ENCODE peak calls at places on chromosomes 11 and 22, in ten cellular contexts. P, N, S, T, D, Z, W, F, O and R are unnamed samples.

GRCh38 chr11:3109921-3110706 is 52.9 kb upstream of the CARS1 start:
- DNase-seq in O (peak; percentile 55), Z (no peak), T (peak; percentile 78), F (no peak), S (peak; percentile 33), D (peak; percentile 48), P (peak; percentile 33), W (no peak), N (no peak), R (no peak)

GRCh38 chr22:20009018-20009482 is 7.6 kb downstream of the ARVCF start:
- DNase-seq in D (no peak), N (no peak), Z (no peak), F (no peak), T (peak; percentile 57), O (peak; percentile 73), S (no peak), W (no peak), P (no peak), R (no peak)

GRCh38 chr22:20979940-20980453 is 2.1 kb upstream of the LZTR1 start:
- DNase-seq in F (no peak), W (no peak), Z (no peak), N (no peak), P (no peak), D (no peak), O (peak; percentile 75), T (peak; percentile 80), S (no peak), R (no peak)

GRCh38 chr11:10680956-10681487 is 12.5 kb downstream of the IRAG1 start:
- DNase-seq in T (no peak), Z (no peak), W (no peak), S (peak; percentile 62), D (no peak), N (no peak), O (no peak), P (no peak), F (no peak), R (no peak)

GRCh38 chr22:49370841-49371301 is 456.8 kb downstream of the BRD1 start:
- DNase-seq in O (peak; percentile 37), P (no peak), F (no peak), W (no peak), D (no peak), Z (no peak), T (peak; percentile 56), N (no peak), S (no peak), R (no peak)

GRCh38 chr11:111417011-111417765 is 38.1 kb upstream of the POU2AF1 start:
- DNase-seq in Z (no peak), S (no peak), F (no peak), D (no peak), N (no peak), T (no peak), P (no peak), W (no peak), O (no peak), R (peak; percentile 91)

GRCh38 chr22:17199131-17199731 is 20.0 kb downstream of the ADA2 start:
- DNase-seq in O (peak; percentile 38), S (no peak), Z (no peak), P (no peak), W (no peak), F (no peak), T (peak; percentile 42), D (no peak), N (no peak), R (no peak)

GRCh38 chr11:6925636-6926207 is 504 bp upstream of the ZNF215 start:
- DNase-seq in O (no peak), P (peak; percentile 2), N (no peak), W (no peak), F (no peak), D (no peak), Z (no peak), S (no peak), T (no peak), R (no peak)

GRCh38 chr11:13962562-13963168 is at the start of gene SPON1:
- DNase-seq in N (peak; percentile 14), O (peak; percentile 89), S (peak; percentile 35), W (peak; percentile 39), P (no peak), D (no peak), Z (peak; percentile 17), T (peak; percentile 93), F (no peak), R (no peak)

GRCh38 chr22:19615001-19615461 is 90.8 kb upstream of the CLDN5 start:
- DNase-seq in F (no peak), S (peak; percentile 27), Z (no peak), W (no peak), N (no peak), T (peak; percentile 33), O (no peak), D (no peak), P (no peak), R (no peak)

GRCh38 chr11:1222491-1223345 is at the start of gene MUC5B:
- DNase-seq in O (peak; percentile 64), T (peak; percentile 63), P (peak; percentile 78), W (no peak), S (no peak), D (no peak), Z (no peak), F (no peak), N (no peak), R (no peak)

GRCh38 chr11:70496591-70497535 is 98.5 kb downstream of the CTTN start:
- DNase-seq in Z (no peak), O (peak; percentile 35), W (no peak), D (no peak), P (no peak), T (peak; percentile 69), S (no peak), F (no peak), N (no peak), R (no peak)

GRCh38 chr11:101478587-101479375 is 105.0 kb downstream of the TRPC6 start:
- DNase-seq in P (no peak), O (no peak), S (no peak), F (no peak), W (no peak), T (no peak), Z (no peak), N (no peak), D (no peak), R (no peak)

GRCh38 chr11:69136471-69136870 is 19.3 kb upstream of the SMIM38 start:
- DNase-seq in Z (no peak), S (no peak), O (peak; percentile 51), W (no peak), P (no peak), F (no peak), T (peak; percentile 56), N (no peak), D (no peak), R (no peak)

GRCh38 chr11:89381094-89381493 is 110.1 kb downstream of the NOX4 start:
- DNase-seq in T (no peak), P (peak; percentile 1), Z (no peak), O (no peak), D (no peak), W (no peak), S (no peak), N (no peak), F (no peak), R (no peak)

GRCh38 chr11:85953491-85954143 is 98.4 kb downstream of the CCDC83 start:
- DNase-seq in N (no peak), P (no peak), S (no peak), F (no peak), Z (no peak), W (no peak), D (no peak), T (no peak), O (no peak), R (no peak)

GRCh38 chr11:88345408-88345807 is 7.9 kb upstream of the CTSC start:
- DNase-seq in S (no peak), P (no peak), W (no peak), D (no peak), Z (no peak), N (no peak), O (no peak), F (no peak), T (no peak), R (no peak)

GRCh38 chr22:18965526-18966421 is 29.7 kb upstream of the PRODH start:
- DNase-seq in P (no peak), D (no peak), F (no peak), W (no peak), O (peak; percentile 50), T (peak; percentile 67), N (no peak), Z (no peak), S (no peak), R (no peak)

GRCh38 chr11:34271727-34272126 is 86.1 kb downstream of the ABTB2 start:
- DNase-seq in Z (no peak), O (no peak), W (no peak), N (no peak), F (no peak), S (no peak), D (no peak), P (no peak), T (no peak), R (no peak)

GRCh38 chr11:17020831-17021230 is 6.6 kb upstream of the PLEKHA7 start:
- DNase-seq in F (no peak), Z (no peak), D (no peak), T (no peak), O (no peak), S (no peak), N (no peak), P (no peak), W (no peak), R (no peak)

GRCh38 chr11:127791844-127792243 is 791.3 kb upstream of the KIRREL3 start:
- DNase-seq in T (no peak), O (no peak), Z (no peak), S (no peak), N (no peak), W (no peak), D (no peak), P (no peak), F (no peak), R (no peak)

GRCh38 chr11:65642014-65642671 is 4.2 kb downstream of the SIPA1 start:
- DNase-seq in P (no peak), O (peak; percentile 75), Z (no peak), N (no peak), W (no peak), S (no peak), T (no peak), F (no peak), D (no peak), R (no peak)

GRCh38 chr22:32475428-32476010 is 908 bp downstream of the FBXO7 start:
- DNase-seq in Z (peak; percentile 5), T (peak; percentile 90), F (no peak), N (no peak), W (no peak), O (no peak), S (peak; percentile 57), P (peak; percentile 13), D (no peak), R (no peak)

GRCh38 chr11:75471134-75471943 is 38.3 kb upstream of the KLHL35 start:
- DNase-seq in S (no peak), W (no peak), F (no peak), T (no peak), P (no peak), O (peak; percentile 60), N (no peak), Z (no peak), D (no peak), R (no peak)